ENCODE peak calls at places on chromosomes 13 and 19, in six cellular contexts. One of them, this sample, is unnamed. For H3K4me1, the result is how much of the 10 kb centered on the place peaks cover.

GRCh38 chr19:38057954-38058690 is 151.1 kb downstream of the SIPA1L3 start:
- DNase-seq in heart left ventricle: no peak
- DNase-seq in lower lobe of right lung: peak
- DNase-seq in right lobe of liver: peak
- DNase-seq in CD8-positive, alpha-beta memory T cell: no peak
- DNase-seq in GM23248: no peak
- DNase-seq in this sample: peak

GRCh38 chr13:79794936-79795335 is 314.0 kb downstream of the NDFIP2 start:
- DNase-seq in lower lobe of right lung: no peak
- DNase-seq in right lobe of liver: no peak
- DNase-seq in heart left ventricle: no peak
- DNase-seq in GM23248: no peak
- DNase-seq in CD8-positive, alpha-beta memory T cell: no peak
- DNase-seq in this sample: no peak

GRCh38 chr13:75687145-75687763 is 51.1 kb downstream of the LMO7 start:
- DNase-seq in heart left ventricle: no peak
- DNase-seq in CD8-positive, alpha-beta memory T cell: no peak
- DNase-seq in right lobe of liver: no peak
- DNase-seq in GM23248: peak
- DNase-seq in lower lobe of right lung: no peak
- DNase-seq in this sample: no peak

GRCh38 chr19:13093407-13094284 is 9.0 kb downstream of the LYL1 start:
- DNase-seq in right lobe of liver: peak
- DNase-seq in heart left ventricle: peak
- DNase-seq in lower lobe of right lung: peak
- DNase-seq in GM23248: peak
- DNase-seq in CD8-positive, alpha-beta memory T cell: peak
- DNase-seq in this sample: peak

GRCh38 chr19:12774588-12775555 is at the start of gene HOOK2:
- DNase-seq in heart left ventricle: peak
- DNase-seq in CD8-positive, alpha-beta memory T cell: peak
- DNase-seq in lower lobe of right lung: peak
- DNase-seq in right lobe of liver: peak
- DNase-seq in GM23248: no peak
- DNase-seq in this sample: peak

GRCh38 chr13:98509271-98510155 is 67.4 kb downstream of the STK24 start:
- DNase-seq in GM23248: peak
- DNase-seq in heart left ventricle: peak
- DNase-seq in right lobe of liver: no peak
- DNase-seq in lower lobe of right lung: peak
- DNase-seq in CD8-positive, alpha-beta memory T cell: no peak
- DNase-seq in this sample: no peak

GRCh38 chr19:50509366-50509765 is 1.6 kb downstream of the JOSD2 start:
- DNase-seq in CD8-positive, alpha-beta memory T cell: no peak
- DNase-seq in GM23248: no peak
- DNase-seq in right lobe of liver: peak
- DNase-seq in lower lobe of right lung: peak
- DNase-seq in heart left ventricle: no peak
- DNase-seq in this sample: no peak

GRCh38 chr19:12985049-12985776 is 10.1 kb upstream of the NFIX start:
- DNase-seq in CD8-positive, alpha-beta memory T cell: no peak
- DNase-seq in right lobe of liver: no peak
- DNase-seq in heart left ventricle: peak
- DNase-seq in GM23248: peak
- DNase-seq in lower lobe of right lung: no peak
- DNase-seq in this sample: peak

GRCh38 chr13:73300718-73301425 is 242.1 kb downstream of the KLF5 start:
- DNase-seq in right lobe of liver: no peak
- DNase-seq in CD8-positive, alpha-beta memory T cell: no peak
- DNase-seq in GM23248: no peak
- DNase-seq in heart left ventricle: no peak
- DNase-seq in lower lobe of right lung: no peak
- DNase-seq in this sample: no peak

GRCh38 chr13:33519561-33520479 is 234.3 kb upstream of the STARD13 start:
- DNase-seq in heart left ventricle: no peak
- DNase-seq in right lobe of liver: no peak
- DNase-seq in CD8-positive, alpha-beta memory T cell: no peak
- DNase-seq in lower lobe of right lung: no peak
- DNase-seq in GM23248: peak
- DNase-seq in this sample: no peak

GRCh38 chr19:44875666-44876418 is 15.2 kb upstream of the TOMM40 start:
- DNase-seq in heart left ventricle: peak
- DNase-seq in right lobe of liver: no peak
- DNase-seq in GM23248: no peak
- DNase-seq in CD8-positive, alpha-beta memory T cell: peak
- DNase-seq in lower lobe of right lung: no peak
- DNase-seq in this sample: peak

GRCh38 chr19:54606891-54607781 is 13.7 kb downstream of the LILRA1 start:
- DNase-seq in right lobe of liver: no peak
- DNase-seq in GM23248: no peak
- DNase-seq in lower lobe of right lung: no peak
- DNase-seq in CD8-positive, alpha-beta memory T cell: no peak
- DNase-seq in heart left ventricle: no peak
- DNase-seq in this sample: peak

GRCh38 chr13:93819331-93819730 is 592.7 kb downstream of the GPC6 start:
- DNase-seq in heart left ventricle: no peak
- DNase-seq in lower lobe of right lung: no peak
- DNase-seq in right lobe of liver: no peak
- DNase-seq in CD8-positive, alpha-beta memory T cell: no peak
- DNase-seq in GM23248: no peak
- DNase-seq in this sample: no peak

GRCh38 chr13:25816239-25816638 is 235.6 kb downstream of the SHISA2 start:
- DNase-seq in right lobe of liver: no peak
- DNase-seq in lower lobe of right lung: peak
- DNase-seq in CD8-positive, alpha-beta memory T cell: no peak
- DNase-seq in heart left ventricle: no peak
- DNase-seq in GM23248: no peak
- DNase-seq in this sample: no peak

GRCh38 chr19:38952395-38953165 is 21.8 kb downstream of the MRPS12 start:
- DNase-seq in lower lobe of right lung: no peak
- DNase-seq in GM23248: no peak
- DNase-seq in CD8-positive, alpha-beta memory T cell: peak
- DNase-seq in heart left ventricle: no peak
- DNase-seq in right lobe of liver: no peak
- DNase-seq in this sample: peak

GRCh38 chr19:47514151-47514868 is 553 bp downstream of the NAPA start:
- DNase-seq in heart left ventricle: no peak
- DNase-seq in right lobe of liver: peak
- DNase-seq in CD8-positive, alpha-beta memory T cell: no peak
- DNase-seq in GM23248: peak
- DNase-seq in lower lobe of right lung: no peak
- DNase-seq in this sample: peak

GRCh38 chr19:54207908-54208783 is 7.5 kb downstream of the RPS9 start:
- DNase-seq in right lobe of liver: peak
- DNase-seq in lower lobe of right lung: peak
- DNase-seq in GM23248: peak
- DNase-seq in heart left ventricle: peak
- DNase-seq in CD8-positive, alpha-beta memory T cell: no peak
- DNase-seq in this sample: peak

GRCh38 chr13:21686761-21687391 is 16.0 kb downstream of the FGF9 start:
- DNase-seq in lower lobe of right lung: no peak
- DNase-seq in right lobe of liver: no peak
- DNase-seq in heart left ventricle: no peak
- DNase-seq in GM23248: no peak
- DNase-seq in CD8-positive, alpha-beta memory T cell: no peak
- DNase-seq in this sample: no peak

GRCh38 chr13:52665325-52665724 is 12.7 kb downstream of the SUGT1 start:
- DNase-seq in GM23248: peak
- DNase-seq in right lobe of liver: no peak
- DNase-seq in heart left ventricle: no peak
- DNase-seq in CD8-positive, alpha-beta memory T cell: no peak
- DNase-seq in lower lobe of right lung: no peak
- DNase-seq in this sample: no peak

GRCh38 chr19:55685776-55686175 is 10.8 kb downstream of the EPN1 start:
- DNase-seq in CD8-positive, alpha-beta memory T cell: no peak
- DNase-seq in heart left ventricle: peak
- DNase-seq in right lobe of liver: peak
- DNase-seq in GM23248: no peak
- DNase-seq in lower lobe of right lung: no peak
- DNase-seq in this sample: no peak

GRCh38 chr19:800360-801029 is 3.2 kb downstream of the PTBP1 start:
- DNase-seq in heart left ventricle: no peak
- DNase-seq in GM23248: peak
- DNase-seq in CD8-positive, alpha-beta memory T cell: no peak
- DNase-seq in lower lobe of right lung: no peak
- DNase-seq in right lobe of liver: no peak
- DNase-seq in this sample: peak

GRCh38 chr13:113357529-113357928 is 6.4 kb downstream of the GRTP1 start:
- DNase-seq in lower lobe of right lung: no peak
- DNase-seq in heart left ventricle: no peak
- DNase-seq in CD8-positive, alpha-beta memory T cell: no peak
- DNase-seq in GM23248: peak
- DNase-seq in right lobe of liver: no peak
- DNase-seq in this sample: no peak

GRCh38 chr19:55368701-55369563 is 1.3 kb downstream of the IL11 start:
- DNase-seq in GM23248: peak
- DNase-seq in heart left ventricle: peak
- DNase-seq in right lobe of liver: no peak
- DNase-seq in CD8-positive, alpha-beta memory T cell: no peak
- DNase-seq in lower lobe of right lung: no peak
- DNase-seq in this sample: no peak

GRCh38 chr19:33064117-33064777 is 441 bp downstream of the RHPN2 start:
- DNase-seq in heart left ventricle: no peak
- DNase-seq in CD8-positive, alpha-beta memory T cell: no peak
- DNase-seq in GM23248: peak
- DNase-seq in right lobe of liver: peak
- DNase-seq in lower lobe of right lung: peak
- DNase-seq in this sample: peak

GRCh38 chr13:38641164-38641948 is 45.5 kb upstream of the FREM2 start:
- DNase-seq in GM23248: peak
- DNase-seq in heart left ventricle: no peak
- DNase-seq in right lobe of liver: no peak
- DNase-seq in CD8-positive, alpha-beta memory T cell: no peak
- DNase-seq in lower lobe of right lung: no peak
- DNase-seq in this sample: no peak

DNA sequence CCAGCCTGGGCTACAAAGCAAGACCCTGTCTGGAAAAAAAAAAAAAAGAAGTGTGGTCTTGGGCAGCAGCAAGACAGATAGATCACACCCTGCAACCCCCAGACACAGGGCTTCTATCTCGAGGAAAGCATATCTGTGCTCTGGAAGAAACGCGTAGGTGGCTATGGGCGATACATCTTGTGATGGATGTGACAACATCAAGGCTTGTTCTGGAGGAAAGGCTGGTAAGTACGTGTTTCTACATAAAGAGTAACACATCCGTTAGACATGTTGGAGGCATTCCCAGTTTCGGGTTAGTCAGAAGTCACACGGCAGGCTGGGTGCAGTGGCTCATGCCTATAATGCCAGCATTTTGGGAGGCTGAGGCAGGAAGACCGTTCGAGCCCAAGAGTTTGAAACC is 6.6 kb upstream of the DHDH start:
- DNase-seq in heart left ventricle: no peak
- DNase-seq in CD8-positive, alpha-beta memory T cell: no peak
- DNase-seq in GM23248: peak
- DNase-seq in lower lobe of right lung: peak
- DNase-seq in right lobe of liver: no peak
- DNase-seq in this sample: peak
- H3K4me1 ChIP-seq in heart left ventricle: under half
- H3K4me1 ChIP-seq in CD8-positive, alpha-beta memory T cell: under half
- H3K4me1 ChIP-seq in GM23248: under half
- H3K4me1 ChIP-seq in lower lobe of right lung: under half
- H3K4me1 ChIP-seq in right lobe of liver: under half
- H3K4me1 ChIP-seq in this sample: under half

DNA sequence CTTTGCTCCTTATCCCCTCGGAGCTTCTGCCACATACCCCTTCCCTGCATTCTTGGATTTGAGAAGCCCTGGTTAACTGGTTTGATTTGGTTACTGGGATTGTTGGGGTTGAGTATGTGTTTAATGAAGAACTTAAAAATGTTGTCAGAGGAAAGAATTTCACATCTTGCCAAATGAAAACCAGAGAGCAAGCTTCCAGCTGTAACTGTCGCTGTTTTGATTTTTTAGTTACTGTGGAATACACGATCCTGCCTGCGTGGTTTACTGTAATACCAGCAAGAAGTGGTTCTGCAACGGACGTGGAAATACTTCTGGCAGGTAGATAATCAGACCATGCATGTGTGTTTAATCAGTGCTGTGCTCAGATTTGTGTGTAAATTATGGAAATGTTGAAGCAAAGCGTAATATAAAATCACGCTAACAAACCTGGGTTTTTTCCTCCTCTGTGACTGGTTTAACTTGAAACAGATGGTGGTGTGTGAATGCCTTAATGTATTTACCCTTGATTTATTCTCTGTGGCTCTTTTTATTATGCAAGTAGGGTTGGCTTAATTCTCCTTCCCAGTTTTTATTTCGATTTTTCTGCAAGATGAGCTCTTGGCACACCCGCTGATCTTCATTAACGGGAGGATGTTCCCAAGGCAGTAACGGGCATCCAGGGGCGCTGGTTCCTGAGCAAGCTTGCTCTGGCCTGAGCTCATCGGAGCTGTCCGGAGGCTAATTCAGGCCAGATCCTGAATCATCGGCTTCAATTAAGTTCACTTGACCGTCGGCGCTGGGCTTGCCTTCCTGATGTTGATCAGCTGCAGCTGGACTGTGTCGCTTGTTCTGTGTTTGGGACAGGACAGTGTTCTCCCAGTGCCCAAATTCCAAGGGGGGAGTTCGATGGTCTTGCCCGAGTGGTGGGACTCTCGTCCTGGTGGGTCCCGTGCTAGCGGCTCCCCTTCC is 16.0 kb downstream of the UPF1 start:
- DNase-seq in heart left ventricle: no peak
- DNase-seq in GM23248: peak
- DNase-seq in lower lobe of right lung: peak
- DNase-seq in right lobe of liver: peak
- DNase-seq in CD8-positive, alpha-beta memory T cell: no peak
- DNase-seq in this sample: no peak
- H3K4me1 ChIP-seq in heart left ventricle: half or more
- H3K4me1 ChIP-seq in GM23248: under half
- H3K4me1 ChIP-seq in lower lobe of right lung: half or more
- H3K4me1 ChIP-seq in right lobe of liver: under half
- H3K4me1 ChIP-seq in CD8-positive, alpha-beta memory T cell: under half
- H3K4me1 ChIP-seq in this sample: half or more

DNA sequence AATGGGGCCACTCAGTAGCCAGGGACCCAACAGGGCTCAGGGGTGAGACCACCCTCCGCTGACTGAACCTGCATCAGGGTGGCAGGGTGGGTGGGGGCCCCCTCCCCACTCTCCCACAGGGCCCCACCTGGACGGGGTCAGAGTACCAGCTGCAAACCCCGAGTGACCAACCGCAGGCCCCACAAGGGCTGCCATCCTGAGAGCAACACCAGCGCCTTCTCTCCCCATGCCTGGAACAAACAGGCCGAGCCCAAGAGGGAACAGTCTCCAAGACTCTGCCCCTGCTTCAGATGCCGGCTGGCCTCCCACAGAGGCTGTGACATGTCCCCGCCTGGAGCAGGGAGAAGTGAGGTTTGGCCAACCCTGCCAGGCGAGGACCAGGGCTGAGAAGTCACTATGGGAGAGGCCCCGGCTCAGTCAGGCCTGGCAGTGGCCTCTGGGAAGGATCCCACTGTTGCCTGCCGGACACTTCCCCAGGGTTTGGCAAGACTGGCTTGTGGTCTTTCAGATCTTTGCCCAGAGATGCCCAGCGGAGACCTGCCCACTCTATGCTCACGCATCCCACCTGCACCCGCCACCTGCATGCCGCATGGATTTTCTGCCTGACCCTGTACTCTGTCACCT is 27.2 kb downstream of the MPND start:
- DNase-seq in GM23248: no peak
- DNase-seq in heart left ventricle: no peak
- DNase-seq in right lobe of liver: no peak
- DNase-seq in CD8-positive, alpha-beta memory T cell: no peak
- DNase-seq in lower lobe of right lung: no peak
- DNase-seq in this sample: no peak
- H3K4me1 ChIP-seq in GM23248: half or more
- H3K4me1 ChIP-seq in heart left ventricle: half or more
- H3K4me1 ChIP-seq in right lobe of liver: under half
- H3K4me1 ChIP-seq in CD8-positive, alpha-beta memory T cell: under half
- H3K4me1 ChIP-seq in lower lobe of right lung: half or more
- H3K4me1 ChIP-seq in this sample: half or more

GRCh38 chr19:28475525-28475924 is 737.4 kb downstream of the UQCRFS1 start:
- DNase-seq in heart left ventricle: no peak
- DNase-seq in CD8-positive, alpha-beta memory T cell: no peak
- DNase-seq in GM23248: no peak
- DNase-seq in lower lobe of right lung: no peak
- DNase-seq in right lobe of liver: no peak
- DNase-seq in this sample: no peak
- H3K4me1 ChIP-seq in heart left ventricle: under half
- H3K4me1 ChIP-seq in CD8-positive, alpha-beta memory T cell: under half
- H3K4me1 ChIP-seq in GM23248: under half
- H3K4me1 ChIP-seq in lower lobe of right lung: under half
- H3K4me1 ChIP-seq in right lobe of liver: under half
- H3K4me1 ChIP-seq in this sample: under half

This sample was measured in body of pancreas.